ENCODE peak calls at places on chromosomes 12 and 14, in five cellular contexts. One of them, this sample, is unnamed.

GRCh38 chr12:87165733-87166375 is 863.3 kb downstream of the C12orf50 start:
- DNase-seq in NCI-H2081: no peak
- DNase-seq in K562: no peak
- DNase-seq in fibroblast of the conjunctiva: no peak
- DNase-seq in cardiac fibroblast: no peak
- DNase-seq in this sample: no peak

GRCh38 chr12:10098762-10099161 is at the start of gene CLEC1A:
- DNase-seq in NCI-H2081: no peak
- DNase-seq in K562: no peak
- DNase-seq in fibroblast of the conjunctiva: no peak
- DNase-seq in cardiac fibroblast: no peak
- DNase-seq in this sample: peak; percentile 42

GRCh38 chr12:54146506-54147145 is 42.2 kb downstream of the SMUG1 start:
- DNase-seq in NCI-H2081: no peak
- DNase-seq in K562: no peak
- DNase-seq in fibroblast of the conjunctiva: no peak
- DNase-seq in cardiac fibroblast: no peak
- DNase-seq in this sample: peak; percentile 61

GRCh38 chr12:128859311-128859710 is 6.0 kb downstream of the GLT1D1 start:
- DNase-seq in NCI-H2081: no peak
- DNase-seq in K562: no peak
- DNase-seq in fibroblast of the conjunctiva: no peak
- DNase-seq in cardiac fibroblast: no peak
- DNase-seq in this sample: no peak

GRCh38 chr12:124665516-124665915 is 98.1 kb upstream of the NCOR2 start:
- DNase-seq in NCI-H2081: no peak
- DNase-seq in K562: no peak
- DNase-seq in fibroblast of the conjunctiva: no peak
- DNase-seq in cardiac fibroblast: peak; percentile 58
- DNase-seq in this sample: no peak

GRCh38 chr14:92154283-92154942 is 32.6 kb downstream of the CPSF2 start:
- DNase-seq in NCI-H2081: no peak
- DNase-seq in K562: no peak
- DNase-seq in fibroblast of the conjunctiva: no peak
- DNase-seq in cardiac fibroblast: peak; percentile 25
- DNase-seq in this sample: no peak

GRCh38 chr12:125225641-125226040 is 160.4 kb downstream of the AACS start:
- DNase-seq in NCI-H2081: no peak
- DNase-seq in K562: no peak
- DNase-seq in fibroblast of the conjunctiva: no peak
- DNase-seq in cardiac fibroblast: no peak
- DNase-seq in this sample: no peak

GRCh38 chr14:22252591-22253178 is 336.3 kb downstream of the DAD1 start:
- DNase-seq in NCI-H2081: no peak
- DNase-seq in K562: no peak
- DNase-seq in fibroblast of the conjunctiva: no peak
- DNase-seq in cardiac fibroblast: no peak
- DNase-seq in this sample: no peak

GRCh38 chr14:65849558-65849957 is 437.0 kb downstream of the FUT8 start:
- DNase-seq in NCI-H2081: no peak
- DNase-seq in K562: no peak
- DNase-seq in fibroblast of the conjunctiva: no peak
- DNase-seq in cardiac fibroblast: no peak
- DNase-seq in this sample: no peak

GRCh38 chr14:96359959-96360358 is 3.2 kb downstream of the ATG2B start:
- DNase-seq in NCI-H2081: no peak
- DNase-seq in K562: no peak
- DNase-seq in fibroblast of the conjunctiva: no peak
- DNase-seq in cardiac fibroblast: no peak
- DNase-seq in this sample: no peak

GRCh38 chr14:33499687-33500086 is 451.2 kb downstream of the EGLN3 start:
- DNase-seq in NCI-H2081: no peak
- DNase-seq in K562: no peak
- DNase-seq in fibroblast of the conjunctiva: no peak
- DNase-seq in cardiac fibroblast: no peak
- DNase-seq in this sample: no peak

GRCh38 chr12:2138871-2139308 is 86.1 kb downstream of the CACNA1C start:
- DNase-seq in NCI-H2081: no peak
- DNase-seq in K562: no peak
- DNase-seq in fibroblast of the conjunctiva: no peak
- DNase-seq in cardiac fibroblast: no peak
- DNase-seq in this sample: no peak

This sample was measured in nephron progenitor cell.